ENCODE peak calls at places on chromosomes 5 and 9, in four cellular contexts. N is COLO829, Y is chondrocyte, Z is heart left ventricle. H is an unnamed sample.

GRCh38 chr5:83472508-83473343 is 1.2 kb downstream of the VCAN start:
- DNase-seq in N (no peak), Y (peak), Z (peak), H (peak)

GRCh38 chr5:160449458-160449857 is 27.8 kb downstream of the PTTG1 start:
- DNase-seq in N (no peak), Y (no peak), Z (no peak), H (no peak)

GRCh38 chr5:141858084-141858765 is 20.0 kb downstream of the PCDH1 start:
- DNase-seq in N (no peak), Y (no peak), Z (no peak), H (no peak)

GRCh38 chr9:94783121-94783664 is 56.7 kb downstream of the AOPEP start:
- DNase-seq in N (peak), Y (no peak), Z (peak), H (peak)

GRCh38 chr5:117188207-117188606 is 613.6 kb upstream of the SEMA6A start:
- DNase-seq in N (no peak), Y (no peak), Z (no peak), H (no peak)

GRCh38 chr5:24905123-24905522 is 260.3 kb upstream of the CDH10 start:
- DNase-seq in N (no peak), Y (no peak), Z (no peak), H (no peak)

GRCh38 chr9:680106-680505 is 161.4 kb upstream of the DMRT1 start:
- DNase-seq in N (no peak), Y (no peak), Z (no peak), H (no peak)

GRCh38 chr5:180143656-180144364 is 65.2 kb downstream of the RASGEF1C start:
- DNase-seq in N (no peak), Y (no peak), Z (no peak), H (no peak)

GRCh38 chr5:174549254-174549653 is 175.1 kb upstream of the MSX2 start:
- DNase-seq in N (peak), Y (no peak), Z (no peak), H (no peak)

GRCh38 chr5:95610546-95610945 is 9.3 kb upstream of the GPR150 start:
- DNase-seq in N (no peak), Y (no peak), Z (no peak), H (no peak)

GRCh38 chr5:41270423-41271251 is 57.3 kb upstream of the C6 start:
- DNase-seq in N (peak), Y (no peak), Z (no peak), H (no peak)

GRCh38 chr5:132772291-132773070 is 4.6 kb downstream of the SEPTIN8 start:
- DNase-seq in N (no peak), Y (peak), Z (no peak), H (no peak)

GRCh38 chr5:140996055-140996454 is 29.8 kb downstream of the PCDHAC2 start:
- DNase-seq in N (no peak), Y (no peak), Z (no peak), H (no peak)

GRCh38 chr9:70566743-70567142 is 152.3 kb upstream of the KLF9 start:
- DNase-seq in N (no peak), Y (no peak), Z (no peak), H (no peak)

GRCh38 chr9:91421987-91422765 is 1.5 kb downstream of the NFIL3 start:
- DNase-seq in N (no peak), Y (no peak), Z (no peak), H (no peak)

GRCh38 chr9:109369285-109369684 is 48.4 kb upstream of the EPB41L4B start:
- DNase-seq in N (no peak), Y (no peak), Z (no peak), H (no peak)

GRCh38 chr9:36891341-36891811 is 142.7 kb downstream of the PAX5 start:
- DNase-seq in N (no peak), Y (no peak), Z (no peak), H (no peak)

GRCh38 chr9:70639853-70640814 is 225.7 kb upstream of the KLF9 start:
- DNase-seq in N (peak), Y (no peak), Z (no peak), H (no peak)

GRCh38 chr5:64625678-64626077 is 64.6 kb upstream of the SHISAL2B start:
- DNase-seq in N (no peak), Y (no peak), Z (no peak), H (no peak)

GRCh38 chr5:162096448-162096847 is 28.9 kb downstream of the GABRG2 start:
- DNase-seq in N (no peak), Y (no peak), Z (no peak), H (no peak)

GRCh38 chr5:149572576-149573231 is 8.6 kb upstream of the ARHGEF37 start:
- DNase-seq in N (no peak), Y (no peak), Z (no peak), H (no peak)

GRCh38 chr9:2764371-2764770 is 47.1 kb downstream of the KCNV2 start:
- DNase-seq in N (no peak), Y (no peak), Z (no peak), H (no peak)

GRCh38 chr5:149464796-149465489 is 85.9 kb upstream of the IL17B start:
- DNase-seq in N (no peak), Y (no peak), Z (peak), H (no peak)

H was measured in lower lobe of right lung.